ENCODE peak calls at places on chromosomes 11 and 22, in nine cellular contexts. One of them, this sample, is unnamed.

GRCh38 chr11:1402355-1402754 is 12.6 kb downstream of the BRSK2 start:
- DNase-seq in lower lobe of right lung: no peak
- DNase-seq in nephron progenitor cell: no peak
- DNase-seq in non-pigmented ciliary epithelial cell: no peak
- DNase-seq in suprapubic skin: no peak
- DNase-seq in central memory CD4-positive, alpha-beta T cell: no peak
- DNase-seq in NCI-H82: peak
- DNase-seq in iris pigment epithelial cell: no peak
- DNase-seq in Kasumi-1: no peak
- DNase-seq in this sample: peak

GRCh38 chr22:48713266-48714205 is 1114.1 kb downstream of the BRD1 start:
- DNase-seq in lower lobe of right lung: peak
- DNase-seq in nephron progenitor cell: no peak
- DNase-seq in non-pigmented ciliary epithelial cell: no peak
- DNase-seq in suprapubic skin: no peak
- DNase-seq in central memory CD4-positive, alpha-beta T cell: no peak
- DNase-seq in NCI-H82: no peak
- DNase-seq in iris pigment epithelial cell: no peak
- DNase-seq in Kasumi-1: no peak
- DNase-seq in this sample: no peak

GRCh38 chr11:62542750-62543567 is 3.6 kb downstream of the AHNAK start:
- DNase-seq in lower lobe of right lung: peak
- DNase-seq in nephron progenitor cell: peak
- DNase-seq in non-pigmented ciliary epithelial cell: no peak
- DNase-seq in suprapubic skin: peak
- DNase-seq in central memory CD4-positive, alpha-beta T cell: peak
- DNase-seq in NCI-H82: peak
- DNase-seq in iris pigment epithelial cell: peak
- DNase-seq in Kasumi-1: peak
- DNase-seq in this sample: peak

GRCh38 chr22:24424901-24425775 is 2.3 kb upstream of the ADORA2A start:
- DNase-seq in lower lobe of right lung: no peak
- DNase-seq in nephron progenitor cell: no peak
- DNase-seq in non-pigmented ciliary epithelial cell: no peak
- DNase-seq in suprapubic skin: no peak
- DNase-seq in central memory CD4-positive, alpha-beta T cell: no peak
- DNase-seq in NCI-H82: no peak
- DNase-seq in iris pigment epithelial cell: no peak
- DNase-seq in Kasumi-1: no peak
- DNase-seq in this sample: no peak

GRCh38 chr11:82927264-82927880 is 25.8 kb downstream of the DDIAS start:
- DNase-seq in lower lobe of right lung: no peak
- DNase-seq in nephron progenitor cell: peak
- DNase-seq in non-pigmented ciliary epithelial cell: peak
- DNase-seq in suprapubic skin: no peak
- DNase-seq in central memory CD4-positive, alpha-beta T cell: peak
- DNase-seq in NCI-H82: peak
- DNase-seq in iris pigment epithelial cell: peak
- DNase-seq in Kasumi-1: peak
- DNase-seq in this sample: peak

GRCh38 chr11:2234963-2235362 is 35.4 kb downstream of the ASCL2 start:
- DNase-seq in lower lobe of right lung: no peak
- DNase-seq in nephron progenitor cell: no peak
- DNase-seq in non-pigmented ciliary epithelial cell: no peak
- DNase-seq in suprapubic skin: no peak
- DNase-seq in central memory CD4-positive, alpha-beta T cell: no peak
- DNase-seq in NCI-H82: no peak
- DNase-seq in iris pigment epithelial cell: no peak
- DNase-seq in Kasumi-1: no peak
- DNase-seq in this sample: no peak

GRCh38 chr11:44024977-44025376 is 22.8 kb upstream of the ACCSL start:
- DNase-seq in lower lobe of right lung: no peak
- DNase-seq in nephron progenitor cell: no peak
- DNase-seq in non-pigmented ciliary epithelial cell: no peak
- DNase-seq in suprapubic skin: no peak
- DNase-seq in central memory CD4-positive, alpha-beta T cell: no peak
- DNase-seq in NCI-H82: no peak
- DNase-seq in iris pigment epithelial cell: no peak
- DNase-seq in Kasumi-1: no peak
- DNase-seq in this sample: no peak

GRCh38 chr22:43554694-43555365 is 143.0 kb downstream of the MPPED1 start:
- DNase-seq in lower lobe of right lung: no peak
- DNase-seq in nephron progenitor cell: no peak
- DNase-seq in non-pigmented ciliary epithelial cell: no peak
- DNase-seq in suprapubic skin: peak
- DNase-seq in central memory CD4-positive, alpha-beta T cell: no peak
- DNase-seq in NCI-H82: no peak
- DNase-seq in iris pigment epithelial cell: no peak
- DNase-seq in Kasumi-1: no peak
- DNase-seq in this sample: no peak

GRCh38 chr11:11057472-11057854 is 199.6 kb upstream of the ZBED5 start:
- DNase-seq in lower lobe of right lung: no peak
- DNase-seq in nephron progenitor cell: no peak
- DNase-seq in non-pigmented ciliary epithelial cell: no peak
- DNase-seq in suprapubic skin: no peak
- DNase-seq in central memory CD4-positive, alpha-beta T cell: no peak
- DNase-seq in NCI-H82: no peak
- DNase-seq in iris pigment epithelial cell: no peak
- DNase-seq in Kasumi-1: no peak
- DNase-seq in this sample: no peak

GRCh38 chr11:45751430-45751829 is 53.5 kb upstream of the SLC35C1 start:
- DNase-seq in lower lobe of right lung: no peak
- DNase-seq in nephron progenitor cell: peak
- DNase-seq in non-pigmented ciliary epithelial cell: no peak
- DNase-seq in suprapubic skin: no peak
- DNase-seq in central memory CD4-positive, alpha-beta T cell: no peak
- DNase-seq in NCI-H82: no peak
- DNase-seq in iris pigment epithelial cell: no peak
- DNase-seq in Kasumi-1: no peak
- DNase-seq in this sample: no peak

GRCh38 chr11:44264126-44264749 is 45.7 kb downstream of the ALX4 start:
- DNase-seq in lower lobe of right lung: no peak
- DNase-seq in nephron progenitor cell: no peak
- DNase-seq in non-pigmented ciliary epithelial cell: no peak
- DNase-seq in suprapubic skin: no peak
- DNase-seq in central memory CD4-positive, alpha-beta T cell: no peak
- DNase-seq in NCI-H82: no peak
- DNase-seq in iris pigment epithelial cell: no peak
- DNase-seq in Kasumi-1: no peak
- DNase-seq in this sample: no peak

GRCh38 chr11:56887940-56888339 is 100.8 kb upstream of the OR5AK2 start:
- DNase-seq in lower lobe of right lung: no peak
- DNase-seq in nephron progenitor cell: no peak
- DNase-seq in non-pigmented ciliary epithelial cell: no peak
- DNase-seq in suprapubic skin: no peak
- DNase-seq in central memory CD4-positive, alpha-beta T cell: no peak
- DNase-seq in NCI-H82: no peak
- DNase-seq in iris pigment epithelial cell: no peak
- DNase-seq in Kasumi-1: no peak
- DNase-seq in this sample: no peak

GRCh38 chr11:35664977-35665441 is 2.4 kb downstream of the TRIM44 start:
- DNase-seq in lower lobe of right lung: no peak
- DNase-seq in nephron progenitor cell: no peak
- DNase-seq in non-pigmented ciliary epithelial cell: no peak
- DNase-seq in suprapubic skin: no peak
- DNase-seq in central memory CD4-positive, alpha-beta T cell: no peak
- DNase-seq in NCI-H82: no peak
- DNase-seq in iris pigment epithelial cell: peak
- DNase-seq in Kasumi-1: no peak
- DNase-seq in this sample: no peak

GRCh38 chr11:36292311-36292722 is 3.1 kb upstream of the COMMD9 start:
- DNase-seq in lower lobe of right lung: no peak
- DNase-seq in nephron progenitor cell: no peak
- DNase-seq in non-pigmented ciliary epithelial cell: no peak
- DNase-seq in suprapubic skin: no peak
- DNase-seq in central memory CD4-positive, alpha-beta T cell: peak
- DNase-seq in NCI-H82: peak
- DNase-seq in iris pigment epithelial cell: peak
- DNase-seq in Kasumi-1: peak
- DNase-seq in this sample: peak

GRCh38 chr11:75869661-75870455 is 54.8 kb downstream of the UVRAG start:
- DNase-seq in lower lobe of right lung: no peak
- DNase-seq in nephron progenitor cell: no peak
- DNase-seq in non-pigmented ciliary epithelial cell: no peak
- DNase-seq in suprapubic skin: no peak
- DNase-seq in central memory CD4-positive, alpha-beta T cell: no peak
- DNase-seq in NCI-H82: no peak
- DNase-seq in iris pigment epithelial cell: no peak
- DNase-seq in Kasumi-1: no peak
- DNase-seq in this sample: no peak

GRCh38 chr11:134024420-134025085 is 44.3 kb upstream of the JAM3 start:
- DNase-seq in lower lobe of right lung: no peak
- DNase-seq in nephron progenitor cell: no peak
- DNase-seq in non-pigmented ciliary epithelial cell: no peak
- DNase-seq in suprapubic skin: no peak
- DNase-seq in central memory CD4-positive, alpha-beta T cell: no peak
- DNase-seq in NCI-H82: no peak
- DNase-seq in iris pigment epithelial cell: peak
- DNase-seq in Kasumi-1: no peak
- DNase-seq in this sample: no peak

GRCh38 chr11:108906329-108906728 is 241.5 kb downstream of the DDX10 start:
- DNase-seq in lower lobe of right lung: no peak
- DNase-seq in nephron progenitor cell: no peak
- DNase-seq in non-pigmented ciliary epithelial cell: no peak
- DNase-seq in suprapubic skin: no peak
- DNase-seq in central memory CD4-positive, alpha-beta T cell: no peak
- DNase-seq in NCI-H82: no peak
- DNase-seq in iris pigment epithelial cell: peak
- DNase-seq in Kasumi-1: no peak
- DNase-seq in this sample: no peak

GRCh38 chr11:1751521-1751921 is 1.1 kb upstream of the IFITM10 start:
- DNase-seq in lower lobe of right lung: no peak
- DNase-seq in nephron progenitor cell: no peak
- DNase-seq in non-pigmented ciliary epithelial cell: no peak
- DNase-seq in suprapubic skin: no peak
- DNase-seq in central memory CD4-positive, alpha-beta T cell: no peak
- DNase-seq in NCI-H82: no peak
- DNase-seq in iris pigment epithelial cell: no peak
- DNase-seq in Kasumi-1: no peak
- DNase-seq in this sample: no peak

GRCh38 chr11:23313001-23313400 is 452.7 kb upstream of the CCDC179 start:
- DNase-seq in lower lobe of right lung: no peak
- DNase-seq in nephron progenitor cell: no peak
- DNase-seq in non-pigmented ciliary epithelial cell: no peak
- DNase-seq in suprapubic skin: no peak
- DNase-seq in central memory CD4-positive, alpha-beta T cell: no peak
- DNase-seq in NCI-H82: no peak
- DNase-seq in iris pigment epithelial cell: no peak
- DNase-seq in Kasumi-1: no peak
- DNase-seq in this sample: no peak

GRCh38 chr11:2853997-2854560 is 31.5 kb downstream of the CDKN1C start:
- DNase-seq in lower lobe of right lung: no peak
- DNase-seq in nephron progenitor cell: no peak
- DNase-seq in non-pigmented ciliary epithelial cell: no peak
- DNase-seq in suprapubic skin: no peak
- DNase-seq in central memory CD4-positive, alpha-beta T cell: no peak
- DNase-seq in NCI-H82: no peak
- DNase-seq in iris pigment epithelial cell: no peak
- DNase-seq in Kasumi-1: no peak
- DNase-seq in this sample: no peak

GRCh38 chr22:19430890-19431541 is 517 bp downstream of the HIRA start:
- DNase-seq in lower lobe of right lung: peak
- DNase-seq in nephron progenitor cell: no peak
- DNase-seq in non-pigmented ciliary epithelial cell: no peak
- DNase-seq in suprapubic skin: no peak
- DNase-seq in central memory CD4-positive, alpha-beta T cell: no peak
- DNase-seq in NCI-H82: peak
- DNase-seq in iris pigment epithelial cell: peak
- DNase-seq in Kasumi-1: no peak
- DNase-seq in this sample: peak

GRCh38 chr11:57800444-57801184 is 39.0 kb downstream of the CTNND1 start:
- DNase-seq in lower lobe of right lung: no peak
- DNase-seq in nephron progenitor cell: peak
- DNase-seq in non-pigmented ciliary epithelial cell: no peak
- DNase-seq in suprapubic skin: no peak
- DNase-seq in central memory CD4-positive, alpha-beta T cell: peak
- DNase-seq in NCI-H82: peak
- DNase-seq in iris pigment epithelial cell: peak
- DNase-seq in Kasumi-1: peak
- DNase-seq in this sample: peak

GRCh38 chr11:61814242-61814957 is 2.4 kb downstream of the FADS1 start:
- DNase-seq in lower lobe of right lung: no peak
- DNase-seq in nephron progenitor cell: no peak
- DNase-seq in non-pigmented ciliary epithelial cell: no peak
- DNase-seq in suprapubic skin: no peak
- DNase-seq in central memory CD4-positive, alpha-beta T cell: no peak
- DNase-seq in NCI-H82: peak
- DNase-seq in iris pigment epithelial cell: peak
- DNase-seq in Kasumi-1: peak
- DNase-seq in this sample: peak

GRCh38 chr11:2702771-2703486 is 3.1 kb upstream of the KCNQ1OT1 start:
- DNase-seq in lower lobe of right lung: peak
- DNase-seq in nephron progenitor cell: no peak
- DNase-seq in non-pigmented ciliary epithelial cell: no peak
- DNase-seq in suprapubic skin: peak
- DNase-seq in central memory CD4-positive, alpha-beta T cell: no peak
- DNase-seq in NCI-H82: peak
- DNase-seq in iris pigment epithelial cell: no peak
- DNase-seq in Kasumi-1: no peak
- DNase-seq in this sample: no peak

GRCh38 chr11:403021-403760 is 9.2 kb downstream of the PKP3 start:
- DNase-seq in lower lobe of right lung: peak
- DNase-seq in nephron progenitor cell: peak
- DNase-seq in non-pigmented ciliary epithelial cell: no peak
- DNase-seq in suprapubic skin: no peak
- DNase-seq in central memory CD4-positive, alpha-beta T cell: no peak
- DNase-seq in NCI-H82: no peak
- DNase-seq in iris pigment epithelial cell: no peak
- DNase-seq in Kasumi-1: no peak
- DNase-seq in this sample: no peak

GRCh38 chr22:46104881-46105493 is 45.3 kb upstream of the PPARA start:
- DNase-seq in lower lobe of right lung: no peak
- DNase-seq in nephron progenitor cell: no peak
- DNase-seq in non-pigmented ciliary epithelial cell: no peak
- DNase-seq in suprapubic skin: no peak
- DNase-seq in central memory CD4-positive, alpha-beta T cell: no peak
- DNase-seq in NCI-H82: no peak
- DNase-seq in iris pigment epithelial cell: no peak
- DNase-seq in Kasumi-1: no peak
- DNase-seq in this sample: no peak

GRCh38 chr11:114796954-114797721 is 118.8 kb downstream of the NXPE2 start:
- DNase-seq in lower lobe of right lung: no peak
- DNase-seq in nephron progenitor cell: no peak
- DNase-seq in non-pigmented ciliary epithelial cell: no peak
- DNase-seq in suprapubic skin: no peak
- DNase-seq in central memory CD4-positive, alpha-beta T cell: no peak
- DNase-seq in NCI-H82: no peak
- DNase-seq in iris pigment epithelial cell: no peak
- DNase-seq in Kasumi-1: no peak
- DNase-seq in this sample: no peak

GRCh38 chr11:69588270-69588669 is 52.7 kb upstream of the CCND1 start:
- DNase-seq in lower lobe of right lung: no peak
- DNase-seq in nephron progenitor cell: no peak
- DNase-seq in non-pigmented ciliary epithelial cell: peak
- DNase-seq in suprapubic skin: peak
- DNase-seq in central memory CD4-positive, alpha-beta T cell: no peak
- DNase-seq in NCI-H82: no peak
- DNase-seq in iris pigment epithelial cell: peak
- DNase-seq in Kasumi-1: no peak
- DNase-seq in this sample: no peak

GRCh38 chr11:15720460-15720859 is 605.7 kb downstream of the INSC start:
- DNase-seq in lower lobe of right lung: no peak
- DNase-seq in nephron progenitor cell: no peak
- DNase-seq in non-pigmented ciliary epithelial cell: no peak
- DNase-seq in suprapubic skin: no peak
- DNase-seq in central memory CD4-positive, alpha-beta T cell: no peak
- DNase-seq in NCI-H82: peak
- DNase-seq in iris pigment epithelial cell: no peak
- DNase-seq in Kasumi-1: no peak
- DNase-seq in this sample: no peak